ENCODE peak calls at places on chromosome 17, in four cellular contexts. M, Y, P and Z are unnamed samples. For H3K4me1, the result is how much of the 10 kb centered on the place peaks cover.

GRCh38 chr17:8016632-8017424 is 14.4 kb downstream of the GUCY2D start:
- DNase-seq in Y (no peak), P (peak), M (no peak), Z (peak)

GRCh38 chr17:73723317-73723716 is 79.1 kb upstream of the SDK2 start:
- DNase-seq in Y (no peak), M (no peak), P (no peak), Z (no peak)

GRCh38 chr17:83144421-83145357 is 65.3 kb downstream of the METRNL start:
- DNase-seq in Y (no peak), P (no peak), M (no peak), Z (no peak)

GRCh38 chr17:69870751-69871199 is 204.2 kb upstream of the KCNJ16 start:
- DNase-seq in M (no peak), Y (no peak), P (peak), Z (no peak)

GRCh38 chr17:72123964-72124791 is 3.4 kb downstream of the SOX9 start:
- DNase-seq in M (no peak), P (no peak), Y (no peak), Z (no peak)

GRCh38 chr17:81641825-81642489 is 5.0 kb downstream of the TSPAN10 start:
- DNase-seq in M (no peak), P (no peak), Y (no peak), Z (no peak)

GRCh38 chr17:27384261-27384701 is 72.0 kb upstream of the KSR1 start:
- DNase-seq in Y (peak), M (peak), P (no peak), Z (no peak)

GRCh38 chr17:40915721-40916256 is 21.7 kb downstream of the KRT23 start:
- DNase-seq in Y (no peak), P (no peak), M (no peak), Z (no peak)

GRCh38 chr17:15231851-15232516 is 33.1 kb downstream of the PMP22 start:
- DNase-seq in M (no peak), Y (no peak), P (no peak), Z (no peak)

GRCh38 chr17:33169580-33170285 is 123.4 kb downstream of the ASIC2 start:
- DNase-seq in Y (no peak), M (no peak), P (no peak), Z (no peak)

GRCh38 chr17:66533572-66533971 is 231.2 kb downstream of the PRKCA start:
- DNase-seq in P (peak), M (peak), Y (no peak), Z (no peak)

GRCh38 chr17:8922451-8922850 is 43.1 kb downstream of the PIK3R5 start:
- DNase-seq in Y (no peak), M (no peak), P (no peak), Z (no peak)

GRCh38 chr17:17876959-17877547 is 40.3 kb upstream of the SREBF1 start:
- DNase-seq in P (no peak), Y (peak), M (peak), Z (no peak)

GRCh38 chr17:68697850-68698313 is 96.7 kb upstream of the FAM20A start:
- DNase-seq in P (no peak), M (peak), Y (no peak), Z (peak)

GRCh38 chr17:82782657-82783207 is 30.9 kb downstream of the TBCD start:
- DNase-seq in Y (no peak), P (no peak), M (no peak), Z (no peak)

DNA sequence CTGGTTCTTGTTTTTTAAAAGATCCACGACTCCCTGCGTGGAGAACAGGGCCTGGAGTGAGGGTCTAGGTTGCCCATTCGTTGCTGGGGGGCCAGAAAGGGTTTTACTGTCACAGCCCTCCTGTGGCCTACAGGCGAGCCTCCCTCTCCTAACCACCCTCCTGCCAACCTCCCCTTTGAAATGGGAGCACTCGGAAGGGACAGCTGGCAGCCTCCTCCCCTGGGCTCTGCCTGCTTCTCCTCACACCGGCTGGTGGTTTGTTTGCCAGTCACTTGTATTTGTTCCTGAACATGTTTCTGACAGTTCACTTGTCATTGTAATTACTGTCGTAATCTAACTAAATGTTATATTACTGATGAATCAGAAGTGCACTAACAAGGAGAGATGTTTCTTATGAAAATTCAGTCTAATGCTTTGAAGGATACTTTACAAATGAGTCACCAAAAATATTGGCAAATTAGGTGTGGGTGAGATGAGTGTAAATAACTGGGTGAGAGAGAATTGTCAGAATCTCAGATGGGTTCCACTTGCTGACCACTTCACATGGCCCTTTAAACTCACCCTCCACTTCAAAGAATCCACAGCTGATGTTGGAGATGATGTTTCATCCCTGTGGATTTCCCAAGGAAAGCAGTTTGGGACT is 2.7 kb upstream of the SPPL2C start:
- DNase-seq in M (no peak), Y (no peak), P (no peak), Z (no peak)
- H3K4me1 ChIP-seq in M (under half), Y (under half), P (under half), Z (under half)

GRCh38 chr17:3658784-3659449 is 9.5 kb downstream of the TAX1BP3 start:
- DNase-seq in M (no peak), Y (no peak), P (no peak), Z (no peak)
- H3K4me1 ChIP-seq in M (under half), Y (under half), P (under half), Z (under half)

DNA sequence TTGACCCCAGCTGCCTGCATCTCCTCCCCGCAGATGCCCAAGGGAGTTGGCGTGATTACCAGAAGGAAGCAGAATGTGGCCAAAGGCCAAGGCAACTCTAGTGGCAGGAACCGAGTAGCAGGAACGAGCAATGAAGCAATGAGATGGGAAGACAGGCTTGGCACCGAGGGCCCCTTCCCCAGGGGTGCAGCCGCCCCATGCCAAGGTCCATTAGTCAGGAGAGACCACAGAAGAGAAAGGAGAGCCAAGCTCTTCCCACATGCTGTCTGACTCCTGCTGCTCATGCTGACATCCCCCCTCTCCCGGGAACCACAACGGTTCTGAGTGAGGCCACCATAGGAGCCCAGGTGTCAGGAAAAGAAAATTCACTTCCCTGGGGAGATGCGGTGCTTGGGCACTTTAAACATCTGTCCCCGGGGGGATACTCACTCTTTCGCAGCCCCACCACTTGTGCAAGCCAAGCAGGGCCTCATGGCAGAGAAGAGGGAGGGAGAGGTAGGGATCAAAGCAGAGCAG is 67.4 kb downstream of the MYO18A start:
- DNase-seq in M (no peak), Y (no peak), P (no peak), Z (no peak)
- H3K4me1 ChIP-seq in M (under half), Y (under half), P (under half), Z (under half)

GRCh38 chr17:65057520-65058075 is 1.1 kb upstream of the GNA13 start:
- DNase-seq in Y (no peak), P (no peak), M (peak), Z (no peak)
- H3K4me1 ChIP-seq in Y (under half), P (under half), M (under half), Z (under half)

GRCh38 chr17:47279062-47279801 is 25.6 kb downstream of the ITGB3 start:
- DNase-seq in Y (peak), P (no peak), M (peak), Z (no peak)

GRCh38 chr17:47276868-47277267 is 23.2 kb downstream of the ITGB3 start:
- DNase-seq in M (peak), Y (no peak), P (no peak), Z (no peak)

GRCh38 chr17:47278561-47278960 is 24.9 kb downstream of the ITGB3 start:
- DNase-seq in P (no peak), Y (no peak), M (no peak), Z (no peak)

GRCh38 chr17:47276444-47276843 is 22.8 kb downstream of the ITGB3 start:
- DNase-seq in P (no peak), M (no peak), Y (no peak), Z (no peak)

GRCh38 chr17:47277921-47278320 is 24.3 kb downstream of the ITGB3 start:
- DNase-seq in Y (no peak), P (no peak), M (no peak), Z (no peak)
- H3K4me1 ChIP-seq in Y (half or more), P (under half), M (under half), Z (under half)

DNA sequence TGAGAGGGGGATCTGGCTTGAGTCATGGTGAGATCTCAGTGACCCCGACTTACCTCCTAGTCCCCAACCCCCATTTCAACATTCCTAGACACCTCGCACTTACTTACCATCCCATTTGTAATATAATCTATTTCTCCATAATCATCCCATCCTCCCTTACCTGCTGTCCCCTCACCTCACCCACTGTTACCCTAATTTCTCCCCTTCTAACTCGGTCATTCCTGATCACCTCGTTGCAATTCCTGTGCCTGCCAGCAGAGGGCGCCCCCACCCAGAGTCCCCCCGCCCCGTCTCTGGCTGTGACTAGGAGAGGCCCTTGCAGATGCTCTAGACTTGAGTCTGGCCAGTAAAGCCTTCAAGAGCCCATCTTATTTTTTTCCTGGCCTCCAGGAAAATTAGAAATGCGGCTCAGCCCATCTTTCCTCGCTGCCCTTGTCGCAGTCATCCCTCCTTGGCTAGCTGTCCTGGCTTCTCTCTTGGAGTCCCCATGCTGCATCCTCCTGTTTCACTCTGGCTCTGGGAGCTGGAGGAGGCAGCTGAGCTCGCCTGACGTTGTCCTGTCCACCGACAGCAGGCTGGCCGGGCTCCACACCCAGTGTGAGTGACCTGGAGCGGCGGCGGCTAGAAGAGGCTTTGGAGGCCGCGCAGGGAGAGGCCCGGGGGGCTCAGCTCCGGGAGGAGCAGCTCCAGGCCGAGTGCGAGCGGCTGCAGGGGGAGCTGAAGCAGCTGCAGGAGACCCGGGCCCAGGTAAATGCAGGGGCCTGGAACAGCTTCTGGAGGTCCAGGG is 5.0 kb downstream of the TBKBP1 start:
- DNase-seq in M (peak), Y (no peak), P (peak), Z (peak)
- H3K4me1 ChIP-seq in M (under half), Y (under half), P (under half), Z (under half)

DNA sequence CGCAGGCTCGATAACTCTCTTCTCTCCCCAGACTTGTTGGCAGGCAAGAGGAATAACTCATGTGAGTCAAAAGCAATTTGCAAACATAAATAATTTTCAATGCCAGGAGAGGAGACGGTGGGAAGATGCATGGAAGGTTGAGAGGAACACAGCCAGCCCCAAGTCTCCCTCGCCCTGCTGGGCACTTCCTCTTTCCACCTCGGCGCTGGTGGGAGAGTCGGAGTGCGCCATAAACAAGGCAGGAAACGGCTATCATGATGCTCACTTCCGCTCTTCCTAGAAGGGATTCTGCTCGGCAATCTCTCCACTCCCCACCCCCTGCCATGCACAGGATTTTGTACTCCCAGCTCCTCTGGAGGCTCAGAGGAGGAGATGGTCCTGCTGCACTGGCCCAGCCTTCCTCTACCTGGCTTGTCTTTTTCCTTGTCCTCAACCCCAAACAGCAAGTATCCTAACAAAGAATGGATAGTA is 13.0 kb downstream of the CBX4 start:
- DNase-seq in M (no peak), P (no peak), Y (no peak), Z (no peak)
- H3K4me1 ChIP-seq in M (under half), P (under half), Y (under half), Z (under half)